ENCODE peak calls at places on chromosomes 12 and 14, in seven cellular contexts. P is stimulated activated CD4-positive, alpha-beta T cell treated with anti-CD3 and anti-CD28 coated beads, Interleukin-1b, Interleukin-23, amount 100 ng/mL, for 24 hours; R is fibroblast of the conjunctiva; Y is H9; I is NCI-H69; H is GM03348; K is stimulated activated naive CD4-positive, alpha-beta T cell. V is an unnamed sample.

GRCh38 chr12:89779090-89779489 is 70.5 kb upstream of the ATP2B1 start:
- DNase-seq in P (no peak), R (no peak), Y (no peak), I (peak; percentile 72), H (no peak), K (no peak), V (no peak)

GRCh38 chr12:105910030-105910429 is 228.7 kb downstream of the NUAK1 start:
- DNase-seq in P (no peak), R (no peak), Y (no peak), I (no peak), H (no peak), K (no peak), V (no peak)

GRCh38 chr12:120350576-120351350 is 18.2 kb downstream of the MSI1 start:
- DNase-seq in P (no peak), R (no peak), Y (no peak), I (peak; percentile 94), H (no peak), K (no peak), V (no peak)

GRCh38 chr14:92513204-92513965 is at the start of gene RIN3:
- DNase-seq in P (peak; percentile 15), R (no peak), Y (peak; percentile 72), I (peak; percentile 72), H (peak; percentile 76), K (peak; percentile 62), V (peak; percentile 80)

GRCh38 chr14:77302926-77303325 is 17.8 kb downstream of the POMT2 start:
- DNase-seq in P (no peak), R (no peak), Y (no peak), I (peak; percentile 53), H (peak; percentile 36), K (no peak), V (peak; percentile 31)

GRCh38 chr12:110669193-110669502 is 19.8 kb downstream of the HVCN1 start:
- DNase-seq in P (no peak), R (no peak), Y (no peak), I (no peak), H (no peak), K (no peak), V (no peak)

GRCh38 chr14:94001501-94002396 is 4.6 kb downstream of the CCDC197 start:
- DNase-seq in P (peak; percentile 43), R (peak; percentile 44), Y (peak; percentile 80), I (peak; percentile 86), H (peak; percentile 87), K (peak; percentile 60), V (peak; percentile 84)

GRCh38 chr14:97603201-97603600 is 806.0 kb downstream of the VRK1 start:
- DNase-seq in P (no peak), R (no peak), Y (no peak), I (no peak), H (no peak), K (no peak), V (no peak)

GRCh38 chr14:78764240-78764639 is 594.1 kb downstream of the NRXN3 start:
- DNase-seq in P (no peak), R (no peak), Y (no peak), I (no peak), H (peak; percentile 27), K (no peak), V (no peak)

GRCh38 chr14:29310757-29311156 is 544.2 kb downstream of the FOXG1 start:
- DNase-seq in P (no peak), R (peak; percentile 23), Y (no peak), I (no peak), H (peak; percentile 45), K (no peak), V (peak; percentile 29)

GRCh38 chr14:100586153-100586519 is 1.1 kb downstream of the BEGAIN start:
- DNase-seq in P (no peak), R (no peak), Y (no peak), I (no peak), H (no peak), K (no peak), V (no peak)

GRCh38 chr14:68649461-68650189 is 143.2 kb downstream of the ZFP36L1 start:
- DNase-seq in P (no peak), R (no peak), Y (peak; percentile 6), I (no peak), H (no peak), K (no peak), V (no peak)